ENCODE peak calls at places on chromosomes 13 and 19, in four cellular contexts. Q is fibroblast of mammary gland, B is PC-3, E is ovary. A is an unnamed sample.

GRCh38 chr19:4742717-4743646 is 19.3 kb upstream of the DPP9 start:
- DNase-seq in Q (no peak), B (no peak), E (no peak), A (no peak)

GRCh38 chr19:56272448-56272847 is at the start of gene EDDM13:
- DNase-seq in Q (no peak), B (no peak), E (no peak), A (no peak)

GRCh38 chr19:43395561-43395960 is 19.1 kb upstream of the TEX101 start:
- DNase-seq in Q (no peak), B (peak), E (no peak), A (no peak)

GRCh38 chr19:43784981-43785808 is 4.4 kb upstream of the KCNN4 start:
- DNase-seq in Q (peak), B (peak), E (no peak), A (peak)

GRCh38 chr13:110503037-110503901 is 58.3 kb downstream of the RAB20 start:
- DNase-seq in Q (no peak), B (no peak), E (no peak), A (no peak)

GRCh38 chr13:76758257-76758656 is 127.9 kb downstream of the KCTD12 start:
- DNase-seq in Q (no peak), B (no peak), E (no peak), A (no peak)

GRCh38 chr19:49741210-49741844 is 21.8 kb downstream of the TSKS start:
- DNase-seq in Q (peak), B (no peak), E (no peak), A (no peak)

GRCh38 chr13:74570834-74571233 is 436.6 kb upstream of the KLF12 start:
- DNase-seq in Q (peak), B (no peak), E (no peak), A (no peak)

GRCh38 chr19:14473073-14473790 is 1.9 kb downstream of the PTGER1 start:
- DNase-seq in Q (no peak), B (no peak), E (no peak), A (no peak)

GRCh38 chr19:48780684-48781391 is 25.5 kb downstream of the FGF21 start:
- DNase-seq in Q (peak), B (no peak), E (peak), A (peak)

GRCh38 chr13:27367570-27367969 is 56.8 kb upstream of the GTF3A start:
- DNase-seq in Q (no peak), B (peak), E (no peak), A (no peak)

GRCh38 chr19:38444026-38444425 is 10.5 kb downstream of the RYR1 start:
- DNase-seq in Q (no peak), B (no peak), E (no peak), A (no peak)

GRCh38 chr13:106851251-106851650 is 283.3 kb upstream of the ARGLU1 start:
- DNase-seq in Q (peak), B (peak), E (no peak), A (peak)

GRCh38 chr13:59823495-59823894 is 340.2 kb downstream of the DIAPH3 start:
- DNase-seq in Q (peak), B (peak), E (no peak), A (peak)

GRCh38 chr13:84648069-84648640 is 765.9 kb upstream of the SLITRK1 start:
- DNase-seq in Q (peak), B (peak), E (no peak), A (no peak)

GRCh38 chr13:52998290-52998876 is 30.2 kb upstream of the OLFM4 start:
- DNase-seq in Q (no peak), B (no peak), E (no peak), A (no peak)

GRCh38 chr13:29196409-29197074 is 376.4 kb downstream of the MTUS2 start:
- DNase-seq in Q (no peak), B (no peak), E (no peak), A (no peak)

GRCh38 chr13:40777166-40777956 is 6.4 kb upstream of the MRPS31 start:
- DNase-seq in Q (peak), B (peak), E (no peak), A (peak)

GRCh38 chr19:39971380-39971841 is 446 bp downstream of the PSMC4 start:
- DNase-seq in Q (peak), B (no peak), E (no peak), A (peak)

GRCh38 chr13:93522486-93522885 is 295.9 kb downstream of the GPC6 start:
- DNase-seq in Q (peak), B (no peak), E (no peak), A (peak)

GRCh38 chr13:27534108-27534975 is 84.0 kb upstream of the MTIF3 start:
- DNase-seq in Q (no peak), B (no peak), E (no peak), A (no peak)

DNA sequence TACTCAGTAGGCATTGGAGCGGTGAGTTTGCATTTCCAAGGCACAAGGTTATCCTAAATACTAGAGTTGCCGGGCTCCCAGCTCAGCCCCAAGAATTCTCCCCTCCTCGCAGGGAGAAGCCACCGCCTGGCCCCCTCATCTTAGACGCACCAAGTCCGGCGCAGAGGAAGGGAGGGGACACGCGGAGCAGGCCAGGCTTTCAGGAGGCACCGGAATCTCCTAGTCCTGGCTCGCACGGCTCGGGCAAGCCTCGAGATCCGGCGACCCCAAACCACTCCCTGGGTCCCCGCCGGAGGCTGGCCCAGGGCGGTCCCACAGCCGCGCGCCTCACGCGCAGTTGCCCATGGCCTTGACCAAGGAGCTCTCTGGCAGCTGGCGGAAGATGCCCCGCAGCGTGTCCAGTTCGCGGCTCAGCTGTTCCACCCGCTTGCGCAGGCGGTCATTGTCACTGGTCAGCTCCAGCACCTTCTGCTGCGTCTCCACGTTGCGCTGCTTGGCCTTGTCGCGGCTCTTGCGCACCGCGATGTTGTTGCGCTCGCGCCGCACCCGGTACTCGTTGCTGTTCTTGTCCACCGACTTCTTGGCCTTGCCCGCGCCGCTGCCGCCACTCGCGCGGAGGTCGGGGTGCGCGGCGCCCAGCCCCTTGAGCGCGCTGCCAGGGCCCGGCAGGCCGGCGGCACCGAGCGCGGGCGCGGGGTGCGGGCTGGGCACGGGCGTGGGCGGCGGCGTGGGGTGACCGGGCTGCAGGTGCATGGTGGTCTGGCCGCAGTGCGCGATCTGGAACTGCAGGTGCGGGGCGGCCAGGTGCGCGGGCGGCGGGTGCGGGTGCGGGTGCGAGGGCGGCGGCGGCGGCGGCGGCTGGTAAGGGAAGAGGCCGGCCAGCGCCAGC is 1.1 kb downstream of the CEBPA start:
- DNase-seq in Q (no peak), B (no peak), E (no peak), A (no peak)
- H3K4me3 ChIP-seq in Q (no peak), B (peak), E (peak), A (peak)

GRCh38 chr19:47183579-47183978 is 47.4 kb downstream of the BBC3 start:
- DNase-seq in Q (no peak), B (no peak), E (no peak), A (no peak)

GRCh38 chr19:47187023-47187655 is 43.9 kb downstream of the BBC3 start:
- DNase-seq in Q (no peak), B (no peak), E (no peak), A (no peak)

GRCh38 chr19:47188507-47189033 is 42.4 kb downstream of the BBC3 start:
- DNase-seq in Q (no peak), B (no peak), E (no peak), A (no peak)

GRCh38 chr19:47187797-47188196 is 43.2 kb downstream of the BBC3 start:
- DNase-seq in Q (no peak), B (peak), E (no peak), A (no peak)

GRCh38 chr19:47186337-47187022 is 44.5 kb downstream of the BBC3 start:
- DNase-seq in Q (no peak), B (no peak), E (no peak), A (peak)
- TF ChIP-seq CTCF in Q (no peak), B (no peak), E (no peak), A (no peak)

DNA sequence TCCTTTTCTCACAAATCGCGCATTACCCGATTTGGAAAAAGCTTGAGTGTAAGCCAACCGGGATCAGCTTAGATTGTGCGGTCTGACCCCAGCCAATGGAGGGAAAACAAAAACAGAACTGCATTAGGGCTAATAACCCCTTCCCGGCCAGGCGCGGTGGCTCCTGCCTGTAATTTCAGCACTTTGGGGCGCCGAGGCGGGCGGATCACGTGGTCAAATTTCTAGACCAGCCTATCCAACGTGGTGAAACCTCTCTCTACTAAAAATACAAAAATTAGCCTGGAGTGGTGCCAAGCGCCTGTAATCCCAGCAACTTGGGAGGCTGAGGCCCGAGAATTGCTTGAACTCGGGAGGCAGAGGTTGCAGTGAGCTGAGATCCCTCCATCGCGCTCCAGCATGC is 896 bp downstream of the ZNF90 start:
- DNase-seq in Q (peak), B (no peak), E (peak), A (peak)
- H3K4me3 ChIP-seq in Q (peak), B (no peak), E (peak), A (peak)

DNA sequence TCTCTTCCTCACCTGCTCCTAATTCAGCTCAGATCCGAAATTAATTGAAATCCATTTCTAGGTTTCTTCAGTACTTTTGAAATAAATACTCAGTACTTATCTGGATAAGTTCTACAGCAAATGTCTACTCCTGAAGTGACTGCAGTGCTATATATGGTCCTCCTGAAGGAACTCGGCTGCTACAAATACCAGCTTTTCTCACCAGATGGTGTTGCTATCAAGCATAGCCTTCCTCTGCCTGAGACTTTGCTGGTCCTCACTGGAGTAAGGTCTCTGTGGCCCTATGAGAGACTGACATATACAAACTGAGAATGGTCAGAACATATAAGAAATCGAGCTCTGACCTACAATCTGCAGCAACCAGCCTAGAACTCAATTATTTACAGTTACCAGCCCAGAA is 161.6 kb downstream of the NDFIP2 start:
- DNase-seq in Q (no peak), B (no peak), E (no peak), A (no peak)
- TF ChIP-seq CTCF in Q (no peak), B (no peak), E (no peak), A (no peak)

DNA sequence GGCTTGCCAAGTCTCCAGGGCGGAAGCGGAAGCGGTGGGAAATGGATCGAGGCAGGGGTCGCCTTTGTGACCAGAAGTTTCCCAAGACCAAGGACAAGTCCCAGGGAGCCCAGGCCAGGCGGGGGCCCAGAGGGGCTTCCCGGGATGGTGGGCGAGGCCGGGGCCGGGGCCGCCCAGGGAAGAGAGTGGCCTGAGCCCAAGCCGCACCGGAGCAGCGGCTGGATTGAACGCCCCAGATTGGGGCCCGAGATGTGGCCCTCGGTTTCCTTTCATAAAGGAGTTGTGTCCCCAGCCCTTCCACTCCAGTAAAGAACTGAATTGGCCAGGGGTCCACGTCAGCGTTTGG is 548 bp upstream of the P2RY11 start:
- DNase-seq in Q (no peak), B (no peak), E (no peak), A (no peak)
- H3K4me3 ChIP-seq in Q (no peak), B (no peak), E (no peak), A (no peak)

GRCh38 chr13:63636231-63636993 is 2220.8 kb upstream of the PCDH20 start:
- DNase-seq in Q (no peak), B (peak), E (no peak), A (peak)
- TF ChIP-seq CTCF in Q (peak), B (peak), E (no peak), A (no peak)

GRCh38 chr19:2702170-2703076 is at the start of gene GNG7:
- DNase-seq in Q (peak), B (peak), E (peak), A (peak)

GRCh38 chr19:2700660-2701360 is 1.7 kb downstream of the GNG7 start:
- DNase-seq in Q (no peak), B (no peak), E (no peak), A (no peak)

GRCh38 chr19:2701361-2702169 is 929 bp downstream of the GNG7 start:
- DNase-seq in Q (no peak), B (no peak), E (no peak), A (no peak)

GRCh38 chr19:2703691-2704216 is 1.3 kb upstream of the GNG7 start:
- DNase-seq in Q (no peak), B (no peak), E (no peak), A (no peak)

GRCh38 chr19:2703077-2703437 is 563 bp upstream of the GNG7 start:
- DNase-seq in Q (no peak), B (no peak), E (no peak), A (no peak)
- H3K4me3 ChIP-seq in Q (peak), B (no peak), E (peak), A (peak)

DNA sequence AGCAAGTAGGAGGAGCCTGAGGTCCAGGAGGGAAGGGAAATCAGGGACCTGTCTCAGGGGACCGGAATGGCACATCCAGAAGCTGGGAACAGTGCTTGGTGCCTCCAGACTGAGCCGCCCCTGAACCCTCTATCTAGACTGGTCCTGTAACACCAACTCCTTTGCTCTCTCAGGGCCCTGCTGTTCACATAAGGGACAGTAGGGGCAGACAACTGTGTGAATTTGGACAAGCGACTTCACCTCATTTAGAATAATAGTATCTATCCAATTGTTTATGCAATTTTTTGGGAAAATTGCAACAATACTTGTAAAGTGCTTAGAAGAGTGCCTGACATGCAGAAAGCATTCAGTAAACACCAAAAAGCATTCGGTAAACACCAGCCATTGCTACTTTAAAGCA is 14.0 kb downstream of the SYMPK start:
- DNase-seq in Q (peak), B (peak), E (no peak), A (no peak)
- TF ChIP-seq CTCF in Q (peak), B (peak), E (no peak), A (peak)

DNA sequence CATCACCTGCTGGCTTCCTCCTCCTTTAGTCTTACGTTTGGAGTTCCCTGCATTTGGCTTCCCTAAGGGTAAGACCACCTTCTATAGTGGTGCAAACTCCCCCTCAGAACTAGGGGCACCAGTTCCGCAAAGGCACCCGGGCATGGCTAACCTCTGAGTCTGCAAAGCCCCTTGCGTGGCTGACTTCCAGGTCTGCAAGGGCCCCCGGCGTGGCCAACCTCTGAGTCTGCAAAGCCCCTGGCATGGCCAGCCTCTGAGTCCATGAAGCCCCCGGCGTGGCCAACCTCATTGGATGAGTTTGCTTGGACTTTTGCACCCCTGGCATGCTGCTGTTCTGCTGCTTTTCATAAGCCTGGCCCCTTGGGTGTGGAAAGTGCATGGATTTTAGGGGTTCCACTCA is 5.1 kb downstream of the MCF2L start:
- DNase-seq in Q (no peak), B (no peak), E (no peak), A (no peak)
- H3K4me3 ChIP-seq in Q (no peak), B (no peak), E (no peak), A (no peak)

A was measured in foreskin fibroblast.